ENCODE peak calls at places on chromosomes 5 and 9, in five cellular contexts. V, L, X, K and C are unnamed samples.

GRCh38 chr9:88835038-88835466 is 156.2 kb upstream of the S1PR3 start:
- DNase-seq in L (no peak), X (no peak), K (no peak), V (peak), C (peak)

GRCh38 chr5:42970636-42971559 is 69.2 kb downstream of the ANXA2R start:
- DNase-seq in L (peak), K (peak), V (no peak), X (peak), C (no peak)

GRCh38 chr5:136511046-136511445 is 145.7 kb upstream of the TRPC7 start:
- DNase-seq in V (no peak), L (no peak), K (no peak), X (no peak), C (no peak)

GRCh38 chr5:129904102-129904666 is at the start of gene CHSY3:
- DNase-seq in V (peak), L (peak), K (peak), X (peak), C (no peak)

GRCh38 chr9:133945314-133945975 is 46.7 kb downstream of the VAV2 start:
- DNase-seq in L (no peak), K (peak), V (no peak), X (no peak), C (peak)

GRCh38 chr9:133119461-133120342 is 1.3 kb downstream of the RALGDS start:
- DNase-seq in V (no peak), L (no peak), K (no peak), X (no peak), C (no peak)

GRCh38 chr5:93756372-93756771 is 15.0 kb upstream of the POU5F2 start:
- DNase-seq in L (no peak), V (no peak), K (no peak), X (no peak), C (no peak)

GRCh38 chr5:132771559-132771998 is 5.5 kb downstream of the SEPTIN8 start:
- DNase-seq in V (peak), K (peak), L (no peak), X (peak), C (no peak)

GRCh38 chr5:139120521-139120920 is 77.6 kb downstream of the SIL1 start:
- DNase-seq in X (no peak), K (no peak), L (no peak), V (no peak), C (no peak)

GRCh38 chr9:93599571-93600403 is 23.4 kb downstream of the PHF2 start:
- DNase-seq in L (peak), X (no peak), K (no peak), V (no peak), C (no peak)

GRCh38 chr5:124253421-124253820 is 493.0 kb downstream of the ZNF608 start:
- DNase-seq in K (no peak), L (no peak), X (no peak), V (no peak), C (no peak)

GRCh38 chr9:69822091-69822750 is 1.6 kb downstream of the CFAP95 start:
- DNase-seq in V (no peak), L (no peak), X (peak), K (no peak), C (no peak)
- TF ChIP-seq MAX in V (no peak), L (no peak), X (no peak), K (no peak), C (no peak)

GRCh38 chr9:119873877-119874276 is 504.6 kb upstream of the BRINP1 start:
- DNase-seq in L (no peak), V (no peak), K (no peak), X (no peak), C (no peak)

GRCh38 chr9:119868694-119869093 is 499.5 kb upstream of the BRINP1 start:
- DNase-seq in X (no peak), L (no peak), V (no peak), K (no peak), C (no peak)
- TF ChIP-seq MAX in X (no peak), L (no peak), V (no peak), K (no peak), C (no peak)

GRCh38 chr9:35757527-35758275 is 3.6 kb upstream of the MSMP start:
- DNase-seq in V (peak), K (no peak), L (no peak), X (peak), C (no peak)
- TF ChIP-seq MAX in V (no peak), K (no peak), L (no peak), X (no peak), C (no peak)

GRCh38 chr5:174708466-174709207 is 15.7 kb upstream of the MSX2 start:
- DNase-seq in K (no peak), L (no peak), V (no peak), X (no peak), C (no peak)

GRCh38 chr5:174707671-174708070 is 16.7 kb upstream of the MSX2 start:
- DNase-seq in L (no peak), V (no peak), K (no peak), X (no peak), C (no peak)

GRCh38 chr5:174706997-174707548 is 17.3 kb upstream of the MSX2 start:
- DNase-seq in V (no peak), X (no peak), L (no peak), K (no peak), C (no peak)
- TF ChIP-seq MAX in V (no peak), X (no peak), L (no peak), K (no peak), C (no peak)

GRCh38 chr5:168288349-168289245 is 2.8 kb upstream of the WWC1 start:
- DNase-seq in L (no peak), V (no peak), K (no peak), X (peak), C (no peak)
- TF ChIP-seq MAX in L (no peak), V (no peak), K (no peak), X (peak), C (no peak)

DNA sequence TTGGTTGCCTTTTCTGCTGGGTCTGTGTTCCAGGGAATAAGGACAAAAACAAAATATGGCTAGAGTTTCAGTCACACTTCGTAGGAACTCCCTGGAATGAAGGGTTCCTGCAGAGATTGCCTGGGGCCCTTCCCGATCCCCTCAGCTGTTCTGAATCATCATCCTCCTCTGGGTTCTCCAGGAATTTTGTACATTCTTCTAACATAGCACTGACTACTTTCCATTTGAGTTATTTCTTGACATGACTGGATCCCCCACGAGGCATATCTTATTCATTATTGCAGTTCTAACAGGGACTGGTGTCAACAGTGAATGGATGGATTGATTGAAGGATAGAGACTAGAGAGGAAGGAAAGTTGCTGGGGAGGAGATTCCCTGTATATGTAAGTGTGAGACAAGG is 49.2 kb upstream of the TNC start:
- DNase-seq in L (no peak), X (no peak), V (no peak), K (no peak), C (no peak)
- TF ChIP-seq MAX in L (no peak), X (no peak), V (no peak), K (no peak), C (no peak)

GRCh38 chr5:143143973-143144372 is 259.5 kb downstream of the NR3C1 start:
- DNase-seq in K (no peak), L (no peak), X (no peak), V (no peak), C (no peak)
- TF ChIP-seq MAX in K (no peak), L (no peak), X (no peak), V (no peak), C (no peak)